ENCODE peak calls at places on chromosomes 13 and 19, in five cellular contexts. T is Peyer's patch, L is uterus, J is transverse colon, F is lower leg skin. I is an unnamed sample.

GRCh38 chr13:76884167-76884566 is 2.0 kb downstream of the KCTD12 start:
- DNase-seq in L (peak), J (peak), F (no peak), T (no peak), I (no peak)

GRCh38 chr19:5914946-5915781 is 1.1 kb downstream of the CAPS start:
- DNase-seq in F (no peak), J (peak), L (no peak), T (no peak), I (no peak)

GRCh38 chr19:15238639-15239155 is 6.4 kb upstream of the EPHX3 start:
- DNase-seq in F (no peak), T (no peak), J (no peak), L (no peak), I (no peak)

GRCh38 chr13:38868870-38869269 is 121.8 kb downstream of the STOML3 start:
- DNase-seq in J (no peak), F (no peak), T (no peak), L (no peak), I (no peak)

GRCh38 chr19:44512326-44513298 is 12.3 kb upstream of the ZNF180 start:
- DNase-seq in L (no peak), J (peak), F (peak), T (peak), I (peak)

GRCh38 chr19:49427855-49428546 is 2.8 kb downstream of the GFY start:
- DNase-seq in T (no peak), J (no peak), F (no peak), L (no peak), I (no peak)

GRCh38 chr13:81686877-81687276 is 1346.0 kb upstream of the SPRY2 start:
- DNase-seq in J (no peak), T (no peak), L (no peak), F (no peak), I (no peak)

GRCh38 chr13:110377178-110378175 is 70.4 kb downstream of the COL4A2 start:
- DNase-seq in L (peak), T (no peak), F (no peak), J (no peak), I (no peak)

GRCh38 chr19:5186293-5187050 is 154.1 kb downstream of the PTPRS start:
- DNase-seq in L (no peak), J (no peak), T (no peak), F (no peak), I (no peak)

GRCh38 chr19:246551-246950 is 44.7 kb downstream of the PLPP2 start:
- DNase-seq in L (no peak), T (no peak), J (peak), F (no peak), I (no peak)

GRCh38 chr13:25037057-25037813 is 58.7 kb upstream of the PABPC3 start:
- DNase-seq in J (peak), F (no peak), L (no peak), T (no peak), I (peak)

GRCh38 chr13:42547615-42548014 is 26.3 kb upstream of the TNFSF11 start:
- DNase-seq in J (no peak), F (no peak), L (no peak), T (no peak), I (no peak)

GRCh38 chr19:3132971-3133792 is 2.7 kb upstream of the GNA15 start:
- DNase-seq in T (peak), L (no peak), J (peak), F (no peak), I (peak)

GRCh38 chr13:44474122-44474910 is 100.7 kb downstream of the SERP2 start:
- DNase-seq in F (no peak), L (no peak), T (no peak), J (no peak), I (no peak)

GRCh38 chr13:114080739-114081561 is 51.5 kb downstream of the RASA3 start:
- DNase-seq in L (peak), T (peak), F (peak), J (peak), I (no peak)

GRCh38 chr13:100230813-100231575 is 142.1 kb downstream of the PCCA start:
- DNase-seq in T (no peak), L (no peak), F (no peak), J (no peak), I (no peak)

GRCh38 chr13:41577437-41577836 is 120.1 kb downstream of the RGCC start:
- DNase-seq in J (no peak), F (peak), T (no peak), L (no peak), I (no peak)

GRCh38 chr19:19774354-19775033 is 41.6 kb upstream of the ZNF14 start:
- DNase-seq in J (no peak), L (no peak), F (no peak), T (no peak), I (no peak)

GRCh38 chr19:19775891-19776205 is 42.9 kb upstream of the ZNF14 start:
- DNase-seq in L (no peak), J (no peak), F (no peak), T (no peak), I (no peak)

GRCh38 chr19:19778666-19779065 is 42.9 kb downstream of the ZNF506 start:
- DNase-seq in J (no peak), L (no peak), F (no peak), T (no peak), I (no peak)

GRCh38 chr19:19777692-19778091 is 43.9 kb downstream of the ZNF506 start:
- DNase-seq in J (no peak), F (no peak), T (no peak), L (no peak), I (no peak)

DNA sequence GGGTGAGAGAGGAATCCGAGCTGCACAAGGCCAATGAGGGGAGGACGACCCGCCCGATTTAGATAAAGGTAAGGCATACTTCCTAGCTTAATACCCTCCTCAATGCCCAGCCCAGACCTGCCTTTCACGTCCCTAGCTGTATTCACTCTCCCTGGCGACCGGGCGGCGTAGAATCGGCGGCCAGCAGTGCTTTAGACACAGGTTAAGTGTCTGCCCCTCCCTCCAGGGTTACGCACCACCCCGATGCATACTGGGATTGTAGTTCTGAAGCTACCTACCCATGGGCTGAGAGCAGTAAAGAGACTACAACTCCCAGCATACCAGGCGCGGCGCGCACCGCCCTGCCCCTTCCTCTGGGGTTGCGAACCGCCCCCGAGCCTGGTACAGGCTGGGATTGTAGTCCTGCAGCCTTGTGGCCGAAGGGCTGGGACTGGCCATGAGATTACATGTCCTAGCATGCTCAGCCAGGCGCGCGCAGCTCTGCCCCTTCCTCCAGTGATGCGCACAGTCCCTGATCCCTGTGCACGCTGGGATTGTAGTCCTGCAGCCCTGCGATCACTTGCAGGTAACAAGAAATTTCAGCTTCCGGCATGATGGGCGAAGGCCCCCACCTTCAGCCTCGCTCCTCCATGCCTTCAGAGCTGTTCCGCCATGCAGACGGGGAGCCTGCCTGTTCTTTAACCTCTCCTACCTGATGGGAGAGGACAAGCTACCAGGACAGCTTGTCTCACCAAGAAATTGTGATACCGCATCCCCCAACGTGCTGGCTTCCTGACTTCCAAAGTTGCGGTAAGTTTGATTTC is 43.5 kb upstream of the ZNF14 start:
- DNase-seq in T (peak), J (peak), L (peak), F (peak), I (peak)
- TF ChIP-seq POLR2A in T (peak), J (peak), L (peak), F (no peak), I (peak)

DNA sequence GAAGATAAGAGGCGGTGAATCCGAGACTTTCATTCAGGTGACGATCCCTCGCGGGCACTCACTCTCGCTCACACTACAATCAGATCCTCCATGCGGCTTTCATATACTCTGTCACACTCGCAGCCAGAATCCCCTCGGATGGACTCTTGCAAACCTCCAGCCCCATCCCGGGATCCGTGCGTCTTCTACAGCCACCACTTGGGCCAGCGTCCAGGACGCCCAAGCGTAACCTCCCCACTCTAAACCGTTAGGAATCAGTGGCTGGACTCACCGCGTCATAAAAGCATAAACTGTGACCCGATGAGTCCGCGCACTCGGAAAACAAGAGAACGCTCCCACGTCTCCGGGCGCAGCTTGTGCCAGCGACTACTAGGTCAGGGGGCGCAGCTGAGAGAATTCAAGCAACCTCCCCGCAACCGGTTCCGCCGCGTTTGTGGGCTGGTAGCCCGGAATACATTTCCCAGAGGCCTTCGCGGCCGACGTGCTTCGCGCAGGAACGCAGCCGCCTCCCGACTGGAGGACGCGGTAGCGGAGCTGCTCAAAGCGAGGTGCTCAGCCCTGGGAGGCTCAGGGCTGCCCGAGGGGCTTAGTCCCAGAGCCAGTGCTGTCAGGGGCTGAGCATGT is 27.6 kb downstream of the ZNF607 start:
- DNase-seq in L (peak), T (peak), J (peak), F (peak), I (no peak)
- TF ChIP-seq POLR2A in L (peak), T (no peak), J (peak), F (no peak), I (no peak)

GRCh38 chr19:40692212-40692551 is 1.7 kb upstream of the NUMBL start:
- DNase-seq in L (no peak), T (no peak), F (no peak), J (no peak), I (no peak)

GRCh38 chr19:40691421-40692211 is 1.2 kb upstream of the NUMBL start:
- DNase-seq in T (no peak), L (peak), F (no peak), J (no peak), I (no peak)

GRCh38 chr19:40690050-40690698 is at the start of gene NUMBL:
- DNase-seq in J (no peak), T (no peak), F (no peak), L (peak), I (no peak)

GRCh38 chr19:40689339-40690049 is 957 bp downstream of the NUMBL start:
- DNase-seq in F (no peak), J (no peak), T (no peak), L (no peak), I (no peak)

DNA sequence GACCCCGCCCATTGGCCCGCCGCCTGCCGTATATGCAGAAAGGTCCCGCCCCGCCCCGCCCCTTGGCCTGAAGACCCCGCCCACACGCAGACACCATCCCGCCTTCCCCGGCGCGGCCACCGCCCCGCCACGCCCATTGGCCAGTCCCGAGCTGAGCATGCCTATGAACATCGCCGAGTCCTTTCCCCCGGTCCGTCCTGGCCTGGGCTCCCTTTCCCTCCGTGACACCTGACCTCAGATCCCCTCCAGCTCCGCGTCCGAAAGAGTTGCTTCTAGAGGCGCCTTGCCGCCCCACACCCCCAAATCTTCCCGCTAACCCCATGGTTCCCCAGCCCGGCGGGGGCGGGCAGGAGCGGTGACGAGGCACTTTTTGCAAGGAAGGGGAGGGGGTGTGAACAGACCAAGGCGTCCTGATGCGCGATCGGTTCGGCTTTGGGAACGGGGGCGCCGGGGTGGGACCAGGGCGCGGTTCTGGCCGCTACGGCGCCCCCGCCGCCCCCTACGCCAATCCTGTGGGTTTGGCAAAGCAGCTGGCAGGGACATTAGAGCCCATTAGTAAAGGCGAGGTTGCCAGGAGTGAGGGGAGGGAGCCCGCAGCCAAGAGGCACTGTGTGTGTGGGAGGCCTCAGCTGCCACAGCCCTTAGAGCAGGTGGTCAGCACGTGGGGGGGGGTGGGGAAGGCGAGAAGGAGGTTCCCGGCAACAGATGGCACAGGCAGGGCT is 409 bp upstream of the NUMBL start:
- DNase-seq in J (peak), T (peak), L (peak), F (peak), I (peak)
- TF ChIP-seq POLR2A in J (peak), T (no peak), L (no peak), F (no peak), I (peak)

GRCh38 chr13:29849071-29849541 is 1.3 kb downstream of the UBL3 start:
- DNase-seq in J (peak), F (no peak), L (no peak), T (peak), I (no peak)

GRCh38 chr13:29846475-29847256 is 3.8 kb downstream of the UBL3 start:
- DNase-seq in L (no peak), F (no peak), T (no peak), J (no peak), I (no peak)

GRCh38 chr13:29845440-29846056 is 4.9 kb downstream of the UBL3 start:
- DNase-seq in J (no peak), T (no peak), L (no peak), F (no peak), I (no peak)

GRCh38 chr13:29849731-29850212 is 645 bp downstream of the UBL3 start:
- DNase-seq in L (peak), F (peak), T (peak), J (peak), I (no peak)

DNA sequence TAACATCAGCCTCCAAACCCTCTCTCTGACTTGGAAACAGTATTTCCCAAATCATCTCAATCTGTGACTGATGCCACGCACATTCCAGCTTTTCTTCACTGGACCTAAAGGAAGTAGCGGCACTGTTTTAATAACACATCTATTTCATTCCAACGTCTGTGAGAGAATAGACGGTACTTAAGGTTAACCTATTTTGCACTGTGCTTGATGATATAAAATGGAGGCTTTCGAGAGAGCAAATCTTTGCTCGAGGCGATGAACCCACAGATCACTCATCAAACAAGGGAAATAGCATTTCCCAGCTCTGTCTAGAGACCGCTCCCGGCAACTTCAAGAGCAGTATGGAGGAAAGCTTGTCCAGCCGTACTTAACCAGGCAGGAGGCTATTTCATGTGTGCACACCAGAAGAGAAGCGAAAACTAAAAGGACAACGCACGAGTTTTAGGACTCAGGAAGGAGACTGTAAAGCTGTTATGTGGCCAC is 2.9 kb downstream of the UBL3 start:
- DNase-seq in F (no peak), J (peak), T (no peak), L (peak), I (no peak)
- TF ChIP-seq POLR2A in F (no peak), J (no peak), T (no peak), L (no peak), I (no peak)

DNA sequence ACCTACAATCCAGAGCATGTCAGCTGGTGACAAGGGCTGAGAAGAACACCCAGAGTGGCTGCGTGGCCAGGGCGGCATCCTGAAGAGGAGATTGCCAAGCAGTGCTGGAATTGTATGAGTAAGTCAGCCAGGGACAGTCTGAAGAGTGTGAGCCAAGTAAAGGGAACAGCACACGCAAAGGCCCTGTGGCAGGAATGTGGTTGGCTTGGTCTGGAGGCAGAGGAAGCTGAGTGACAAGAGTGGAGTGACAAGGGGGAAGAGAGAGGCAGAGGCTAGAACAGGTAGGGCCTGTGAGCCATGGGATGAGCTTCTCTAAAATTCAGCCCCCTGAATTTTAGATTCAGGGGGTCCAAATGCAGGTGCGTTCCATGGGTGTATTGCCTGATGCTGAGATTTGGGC is 53.7 kb upstream of the UQCRFS1 start:
- DNase-seq in J (no peak), T (no peak), L (no peak), F (peak), I (no peak)
- TF ChIP-seq POLR2A in J (no peak), T (no peak), L (no peak), F (no peak), I (no peak)

GRCh38 chr19:35154535-35155406 is at the start of gene FXYD5:
- DNase-seq in L (peak), F (peak), T (no peak), J (peak), I (peak)
- TF ChIP-seq POLR2A in L (peak), F (no peak), T (no peak), J (peak), I (peak)

GRCh38 chr13:35854286-35854685 is 276.9 kb downstream of the DCLK1 start:
- DNase-seq in T (no peak), J (no peak), L (no peak), F (no peak), I (no peak)

GRCh38 chr13:35856721-35857346 is 274.3 kb downstream of the DCLK1 start:
- DNase-seq in J (no peak), L (no peak), F (no peak), T (no peak), I (no peak)

GRCh38 chr13:35857769-35858168 is 273.4 kb downstream of the DCLK1 start:
- DNase-seq in J (no peak), T (no peak), L (no peak), F (no peak), I (no peak)

GRCh38 chr13:35855531-35856019 is 275.6 kb downstream of the DCLK1 start:
- DNase-seq in F (peak), J (no peak), L (no peak), T (no peak), I (peak)

GRCh38 chr13:35856084-35856483 is 275.1 kb downstream of the DCLK1 start:
- DNase-seq in F (no peak), J (no peak), L (no peak), T (no peak), I (no peak)
- TF ChIP-seq POLR2A in F (no peak), J (no peak), L (no peak), T (no peak), I (no peak)

I was measured in H54.